ENCODE peak calls at places on chromosomes 11 and 22, in five cellular contexts. T is tibial nerve, H is HepG2, F is testis, Z is H1. L is an unnamed sample. For H3K9me3, the result is how much of the 10 kb centered on the place peaks cover.

GRCh38 chr11:8082391-8083087 is 1.5 kb downstream of the TUB start:
- DNase-seq in T (no peak), H (no peak), F (peak), Z (no peak), L (no peak)

GRCh38 chr22:30438559-30438958 is 13.0 kb downstream of the MTFP1 start:
- DNase-seq in T (no peak), H (no peak), F (no peak), Z (no peak), L (no peak)

GRCh38 chr22:30609260-30610185 is 2.5 kb downstream of the TCN2 start:
- DNase-seq in T (no peak), H (no peak), F (peak), Z (no peak), L (no peak)

GRCh38 chr22:37636186-37636948 is 3.1 kb upstream of the SH3BP1 start:
- DNase-seq in T (no peak), H (no peak), F (no peak), Z (no peak), L (no peak)

GRCh38 chr11:859394-860131 is 16.9 kb downstream of the TSPAN4 start:
- DNase-seq in T (peak), H (no peak), F (peak), Z (no peak), L (no peak)

GRCh38 chr11:76691655-76692054 is 21.1 kb upstream of the LRRC32 start:
- DNase-seq in T (no peak), H (no peak), F (no peak), Z (no peak), L (no peak)

GRCh38 chr11:123549901-123550619 is 104.4 kb downstream of the SCN3B start:
- DNase-seq in T (no peak), H (no peak), F (no peak), Z (no peak), L (no peak)

GRCh38 chr22:44182591-44183588 is 2.2 kb downstream of the PARVG start:
- DNase-seq in T (no peak), H (no peak), F (peak), Z (no peak), L (no peak)

GRCh38 chr11:6443269-6444003 is 2.6 kb upstream of the HPX start:
- DNase-seq in T (no peak), H (peak), F (peak), Z (no peak), L (no peak)

GRCh38 chr11:27013741-27014415 is 20.0 kb downstream of the FIBIN start:
- DNase-seq in T (no peak), H (no peak), F (no peak), Z (no peak), L (no peak)

GRCh38 chr11:127843483-127844396 is 743.6 kb downstream of the ETS1 start:
- DNase-seq in T (peak), H (peak), F (peak), Z (peak), L (no peak)

GRCh38 chr22:27876684-27877083 is 42.4 kb downstream of the PITPNB start:
- DNase-seq in T (no peak), H (no peak), F (no peak), Z (no peak), L (no peak)

GRCh38 chr11:86687083-86687799 is 14.8 kb upstream of the ME3 start:
- DNase-seq in T (no peak), H (no peak), F (no peak), Z (no peak), L (no peak)

GRCh38 chr22:32018056-32018455 is 25.0 kb upstream of the SLC5A1 start:
- DNase-seq in T (no peak), H (no peak), F (no peak), Z (no peak), L (no peak)

GRCh38 chr11:71349627-71350026 is 97.2 kb upstream of the SHANK2 start:
- DNase-seq in T (no peak), H (no peak), F (no peak), Z (no peak), L (no peak)

GRCh38 chr11:83157755-83158473 is 983 bp downstream of the PCF11 start:
- DNase-seq in T (peak), H (peak), F (peak), Z (no peak), L (peak)

GRCh38 chr11:83363280-83363679 is 77.1 kb upstream of the CCDC90B start:
- DNase-seq in T (no peak), H (no peak), F (no peak), Z (no peak), L (no peak)

DNA sequence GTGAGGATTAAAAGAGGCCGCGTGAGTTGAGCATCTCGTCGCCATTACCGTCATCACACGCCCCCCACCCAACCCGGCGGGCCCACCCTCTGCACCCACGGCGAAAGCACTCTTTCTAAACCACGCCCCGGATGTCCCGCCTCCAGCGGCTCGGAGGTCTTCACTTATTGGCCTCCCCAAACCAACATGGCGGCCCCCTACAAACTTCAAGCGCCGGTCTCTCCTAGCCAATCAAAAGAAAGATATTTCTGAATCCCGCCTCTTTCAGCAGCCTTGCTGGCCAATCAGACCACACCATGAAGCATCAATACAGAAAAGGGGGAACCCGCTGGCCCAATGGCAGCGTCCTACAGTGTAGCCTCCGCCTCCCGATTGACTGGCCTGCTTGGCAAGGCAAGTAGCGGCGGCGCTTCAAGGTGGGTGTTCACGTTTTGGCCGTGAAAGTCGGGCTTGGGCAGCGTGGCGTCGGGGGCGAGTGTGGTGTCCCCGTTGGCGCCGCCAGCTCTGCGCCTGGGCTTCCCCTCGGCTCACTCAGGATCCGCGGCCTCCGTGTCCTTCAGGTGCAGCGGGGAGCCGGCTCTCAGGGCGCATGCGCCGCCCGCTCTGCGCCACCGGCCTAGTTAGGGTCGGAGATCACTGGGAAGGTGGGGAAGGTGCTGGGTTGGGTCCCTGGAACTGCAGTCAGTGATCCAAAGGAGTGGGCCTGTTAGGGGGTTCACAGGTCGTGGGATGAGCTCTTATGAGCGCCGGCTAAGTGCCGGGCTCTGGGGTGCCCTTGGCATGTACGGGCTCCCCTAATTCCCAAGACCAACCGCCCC is at the start of gene NDUFS8:
- DNase-seq in T (peak), H (peak), F (peak), Z (peak), L (no peak)
- TF ChIP-seq POLR2A in T (no peak), H (no peak), F (no peak), Z (no peak), L (no peak)

DNA sequence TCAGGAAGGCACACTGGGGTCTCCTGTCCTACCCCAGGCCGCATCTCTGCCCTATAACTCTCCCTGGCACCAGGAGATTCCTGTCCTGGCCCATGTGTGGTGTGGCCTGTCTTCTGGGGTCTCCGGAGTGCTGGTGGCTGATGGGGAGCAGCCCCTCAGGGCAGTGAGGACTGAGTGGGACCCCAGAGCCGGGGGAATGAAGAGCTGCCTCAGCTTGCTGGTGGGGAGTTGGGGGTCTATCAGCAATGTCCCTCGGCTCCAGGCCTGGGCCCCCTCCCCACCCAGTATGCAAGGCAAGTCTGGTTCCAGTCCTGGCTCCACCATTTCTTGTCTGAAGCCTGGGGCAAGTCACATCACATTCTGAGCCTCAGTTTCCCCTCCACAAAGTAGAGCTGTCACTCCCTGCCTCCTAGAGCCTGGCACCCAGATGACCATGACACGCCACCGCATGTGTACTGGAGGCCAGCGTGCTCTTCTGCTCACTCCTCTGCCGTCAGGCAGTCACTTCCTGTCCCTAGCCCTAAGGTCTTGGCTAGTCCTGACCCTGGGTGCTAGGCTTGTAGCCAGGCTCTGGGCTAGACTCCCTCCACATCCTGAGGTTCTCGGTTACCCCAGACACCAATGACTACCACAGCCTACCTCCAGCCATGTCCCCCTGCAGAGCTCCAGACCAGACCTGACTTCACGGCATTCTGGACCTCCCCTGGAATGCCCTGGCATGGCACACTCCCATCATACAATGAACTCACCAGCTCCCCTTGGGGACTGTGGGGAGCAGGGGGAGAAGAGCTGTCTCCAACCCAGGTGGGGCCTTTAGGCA is 12.8 kb downstream of the ARAP1 start:
- DNase-seq in T (no peak), H (no peak), F (no peak), Z (no peak), L (no peak)
- H3K4me3 ChIP-seq in T (no peak), H (no peak), F (no peak), Z (no peak), L (no peak)

GRCh38 chr11:54979375-54979774 is 272.7 kb downstream of the OR4A5 start:
- DNase-seq in T (no peak), H (no peak), F (no peak), Z (no peak), L (no peak)
- H3K9me3 ChIP-seq in T (under half), H (half or more), F (under half), Z (half or more), L (under half)

GRCh38 chr22:20319745-20320658 is at the start of gene DGCR6L:
- DNase-seq in T (peak), H (peak), F (peak), Z (peak), L (peak)
- TF ChIP-seq POLR2A in T (peak), H (peak), F (peak), Z (no peak), L (peak)

GRCh38 chr11:73139476-73140198 is 2.5 kb downstream of the FCHSD2 start:
- DNase-seq in T (no peak), H (peak), F (no peak), Z (no peak), L (no peak)
- H3K4me3 ChIP-seq in T (no peak), H (peak), F (peak), Z (no peak), L (no peak)

GRCh38 chr11:68137833-68138232 is 16.6 kb upstream of the CHKA start:
- DNase-seq in T (no peak), H (peak), F (no peak), Z (no peak), L (no peak)
- H3K9me3 ChIP-seq in T (under half), H (under half), F (under half), Z (under half), L (under half)

GRCh38 chr11:118916842-118917388 is 8.8 kb downstream of the BCL9L start:
- DNase-seq in T (no peak), H (peak), F (peak), Z (no peak), L (no peak)
- TF ChIP-seq POLR2A in T (no peak), H (no peak), F (no peak), Z (no peak), L (no peak)